ENCODE peak calls at places on chromosomes 16 and 17, in six cellular contexts. S, N, E, M, W and Y are unnamed samples.

GRCh38 chr17:21174719-21175118 is 39.2 kb downstream of the TMEM11 start:
- DNase-seq in S (no peak), M (peak), W (peak), N (no peak), E (no peak), Y (peak)

GRCh38 chr17:45144199-45145034 is 3.9 kb upstream of the HEXIM1 start:
- DNase-seq in M (no peak), W (no peak), S (peak), E (no peak), N (no peak), Y (no peak)

GRCh38 chr16:7423436-7423941 is 90.8 kb downstream of the RBFOX1 start:
- DNase-seq in W (no peak), S (no peak), M (no peak), E (no peak), N (no peak), Y (no peak)

GRCh38 chr17:79685121-79685520 is 45.6 kb upstream of the ENPP7 start:
- DNase-seq in E (no peak), N (no peak), S (no peak), M (no peak), W (no peak), Y (no peak)

GRCh38 chr17:59829217-59830006 is 63.3 kb downstream of the TUBD1 start:
- DNase-seq in N (no peak), W (peak), M (peak), S (no peak), E (peak), Y (peak)

GRCh38 chr17:15943971-15944719 is 785 bp upstream of the ADORA2B start:
- DNase-seq in M (no peak), N (no peak), S (no peak), E (no peak), W (no peak), Y (no peak)

GRCh38 chr17:49434821-49435581 is 20.3 kb upstream of the PHB1 start:
- DNase-seq in W (peak), E (no peak), S (peak), N (no peak), M (peak), Y (no peak)

GRCh38 chr16:49556252-49557069 is 182.9 kb downstream of the C16orf78 start:
- DNase-seq in M (peak), W (peak), S (no peak), N (no peak), E (no peak), Y (peak)

GRCh38 chr16:86044881-86045600 is 146.1 kb downstream of the IRF8 start:
- DNase-seq in S (no peak), N (no peak), M (no peak), W (no peak), E (no peak), Y (no peak)

GRCh38 chr16:57960310-57960709 is 10.6 kb downstream of the CNGB1 start:
- DNase-seq in N (no peak), E (no peak), S (no peak), M (no peak), W (no peak), Y (no peak)

GRCh38 chr16:8847623-8848022 is 21.2 kb downstream of the CARHSP1 start:
- DNase-seq in E (no peak), S (no peak), N (no peak), W (no peak), M (no peak), Y (no peak)

GRCh38 chr16:17343028-17343427 is 127.7 kb downstream of the XYLT1 start:
- DNase-seq in E (no peak), N (no peak), S (no peak), M (no peak), W (no peak), Y (no peak)

GRCh38 chr17:70434536-70435490 is 265.5 kb downstream of the KCNJ2 start:
- DNase-seq in N (no peak), W (no peak), M (peak), S (no peak), E (no peak), Y (no peak)

GRCh38 chr17:50584749-50585148 is 24.2 kb downstream of the CACNA1G start:
- DNase-seq in S (no peak), E (no peak), W (no peak), M (no peak), N (no peak), Y (no peak)

GRCh38 chr16:17031484-17032268 is 439.1 kb downstream of the XYLT1 start:
- DNase-seq in W (no peak), N (no peak), S (no peak), M (no peak), E (no peak), Y (no peak)

GRCh38 chr17:45241315-45242011 is 19.8 kb downstream of the FMNL1 start:
- DNase-seq in W (no peak), S (no peak), E (no peak), N (peak), M (no peak), Y (no peak)

GRCh38 chr16:75196826-75197225 is 10.1 kb downstream of the CTRB2 start:
- DNase-seq in M (no peak), S (peak), W (no peak), E (no peak), N (no peak), Y (no peak)

GRCh38 chr16:50731989-50732589 is 9.8 kb upstream of the CYLD start:
- DNase-seq in S (no peak), N (no peak), W (no peak), M (no peak), E (no peak), Y (no peak)

DNA sequence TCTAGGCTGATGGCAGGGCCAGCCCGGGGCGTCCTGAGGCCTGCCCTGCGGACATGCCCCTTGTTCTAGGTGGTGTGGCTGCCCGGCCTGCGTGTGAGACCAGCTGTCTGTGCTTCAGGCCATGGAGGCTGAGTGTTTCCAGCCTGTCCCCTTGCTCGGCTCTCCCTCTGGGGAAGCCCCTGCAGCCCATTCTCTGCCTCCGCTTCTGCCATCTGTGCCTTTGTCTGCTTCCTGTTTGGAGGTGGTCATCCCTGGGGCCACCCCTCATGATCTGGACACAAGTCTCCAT is 184.7 kb downstream of the SEC14L1 start:
- DNase-seq in E (no peak), W (no peak), M (no peak), S (no peak), N (no peak), Y (no peak)
- H3K4me3 ChIP-seq in E (no peak), W (no peak), M (no peak), S (peak), N (no peak), Y (peak)

DNA sequence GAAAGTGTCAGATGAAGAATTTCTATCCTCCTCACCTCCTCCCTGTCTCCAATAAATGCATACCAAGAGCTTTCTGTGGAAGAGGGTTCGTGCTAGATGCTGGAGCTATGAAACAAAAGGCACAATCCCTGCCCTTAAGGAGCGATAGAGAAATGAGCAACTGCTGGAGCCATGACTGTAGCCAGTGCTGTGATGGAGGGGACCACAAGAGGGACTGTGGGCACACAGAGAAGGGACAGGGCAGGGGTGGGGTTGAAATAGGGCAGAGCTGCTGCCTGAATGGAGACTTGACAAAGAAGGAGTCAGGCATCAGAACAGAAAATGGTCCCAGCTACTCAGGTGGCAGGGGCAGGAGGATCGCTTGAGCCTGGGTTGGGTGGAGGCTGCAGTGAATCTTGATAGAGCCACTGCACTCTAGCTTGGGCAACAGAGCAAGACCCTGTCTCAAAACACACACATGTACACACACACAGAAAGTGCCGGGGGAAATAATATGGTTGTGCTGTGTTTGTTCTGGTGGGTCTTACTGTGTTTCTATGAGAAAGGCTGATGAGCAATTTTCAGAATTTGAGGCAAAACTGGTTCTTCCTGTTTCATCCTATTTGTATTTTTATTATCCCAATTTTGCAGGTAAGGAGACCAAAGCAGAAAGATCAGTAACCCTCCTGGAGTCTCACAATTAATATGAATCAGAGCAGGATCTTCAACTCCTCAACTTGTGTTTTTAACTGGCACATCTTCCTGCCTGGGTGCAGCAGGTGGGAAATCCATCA is 16.5 kb downstream of the TMEM98 start:
- DNase-seq in W (no peak), M (no peak), E (no peak), S (no peak), N (no peak), Y (no peak)
- TF ChIP-seq CTCF in W (no peak), M (no peak), E (no peak), S (no peak), N (no peak), Y (no peak)

DNA sequence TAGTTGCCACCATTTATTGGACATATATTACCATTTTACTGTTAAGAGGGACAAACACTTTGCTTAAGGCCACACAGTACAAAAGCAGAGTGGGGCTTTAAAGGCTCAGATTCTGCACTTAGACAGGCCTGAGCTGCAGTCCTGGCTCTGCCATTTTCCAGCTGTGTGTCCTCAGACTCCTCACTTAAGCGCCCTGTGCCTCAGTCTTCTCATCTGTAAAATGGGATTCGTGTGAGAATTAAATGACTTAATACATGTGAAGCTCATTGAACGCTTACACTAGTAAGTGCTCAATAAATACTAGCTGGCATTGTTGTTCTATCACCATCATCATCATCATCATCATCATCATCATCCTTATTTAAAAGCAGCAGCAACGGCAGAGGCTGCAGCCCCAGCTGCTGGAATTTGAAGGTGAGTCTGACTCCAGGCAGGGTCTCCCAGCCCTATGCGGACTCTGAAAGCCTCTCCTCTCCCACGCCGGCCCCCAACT is 445 bp upstream of the CACNG5 start:
- DNase-seq in E (no peak), S (no peak), N (no peak), M (no peak), W (no peak), Y (no peak)
- H3K4me3 ChIP-seq in E (no peak), S (no peak), N (no peak), M (no peak), W (no peak), Y (no peak)

GRCh38 chr17:31509805-31510177 is 118.3 kb downstream of the RAB11FIP4 start:
- DNase-seq in M (no peak), N (no peak), S (no peak), E (no peak), W (no peak), Y (no peak)

GRCh38 chr17:31506517-31506916 is 115.0 kb downstream of the RAB11FIP4 start:
- DNase-seq in E (no peak), W (no peak), S (no peak), N (no peak), M (no peak), Y (no peak)

GRCh38 chr17:31509095-31509804 is 117.8 kb downstream of the RAB11FIP4 start:
- DNase-seq in W (no peak), S (no peak), M (no peak), N (no peak), E (no peak), Y (no peak)

GRCh38 chr17:31510273-31511175 is 119.0 kb downstream of the RAB11FIP4 start:
- DNase-seq in N (no peak), M (no peak), S (no peak), E (no peak), W (no peak), Y (no peak)

DNA sequence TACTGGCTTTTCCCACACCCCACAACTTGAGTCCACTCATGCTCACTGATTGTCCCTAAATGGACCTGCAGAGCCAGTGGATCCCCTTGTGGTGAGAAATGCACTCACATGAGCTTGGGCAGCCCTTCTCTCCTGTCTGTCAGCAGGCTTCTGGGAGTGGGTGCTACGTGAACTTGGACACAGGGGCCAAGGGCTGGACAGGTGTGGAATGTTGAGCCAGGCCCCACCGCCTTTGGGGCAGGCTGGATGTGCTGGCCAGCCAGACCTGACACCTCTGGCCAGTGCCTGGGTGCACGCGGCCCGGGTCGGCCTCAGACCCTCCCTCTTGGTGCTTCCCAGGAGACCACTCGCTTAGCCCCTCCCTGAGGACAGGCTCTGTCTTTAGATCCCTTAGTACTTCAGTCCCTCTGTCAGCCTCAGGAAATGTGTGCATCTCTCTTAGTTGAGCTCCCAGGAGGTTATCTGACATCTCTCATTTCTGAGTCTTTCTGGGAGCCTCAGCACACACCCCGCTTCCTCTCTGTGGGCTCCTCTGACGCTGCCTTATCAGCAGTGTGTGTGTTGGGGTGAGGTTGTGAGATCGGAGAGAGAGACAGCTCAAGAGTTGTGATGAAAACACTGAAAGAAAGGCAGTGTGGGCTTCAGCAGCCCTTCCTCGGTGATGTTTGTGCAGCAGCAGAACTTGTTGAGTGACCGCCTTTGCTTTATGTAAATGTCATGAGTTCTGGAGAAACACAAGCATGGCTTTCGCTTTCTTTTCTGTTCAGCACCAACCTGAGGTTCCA is 117.0 kb downstream of the RAB11FIP4 start:
- DNase-seq in W (no peak), M (no peak), N (no peak), E (no peak), S (no peak), Y (no peak)
- TF ChIP-seq CTCF in W (peak), M (no peak), N (no peak), E (no peak), S (no peak), Y (peak)

GRCh38 chr17:76709077-76709950 is 1.5 kb downstream of the MXRA7 start:
- DNase-seq in W (peak), S (peak), M (no peak), E (peak), N (peak), Y (peak)

GRCh38 chr17:76714336-76714735 is 3.6 kb upstream of the MXRA7 start:
- DNase-seq in N (no peak), E (no peak), S (no peak), W (no peak), M (no peak), Y (no peak)

GRCh38 chr17:76713765-76714164 is 3.0 kb upstream of the MXRA7 start:
- DNase-seq in W (no peak), N (no peak), E (no peak), S (no peak), M (no peak), Y (no peak)

GRCh38 chr17:76707985-76708807 is 2.6 kb downstream of the MXRA7 start:
- DNase-seq in M (no peak), S (no peak), N (no peak), W (peak), E (no peak), Y (no peak)

GRCh38 chr17:76710863-76711611 is at the start of gene MXRA7:
- DNase-seq in W (peak), M (peak), E (no peak), S (peak), N (peak), Y (no peak)
- H3K4me3 ChIP-seq in W (peak), M (peak), E (peak), S (peak), N (peak), Y (peak)

DNA sequence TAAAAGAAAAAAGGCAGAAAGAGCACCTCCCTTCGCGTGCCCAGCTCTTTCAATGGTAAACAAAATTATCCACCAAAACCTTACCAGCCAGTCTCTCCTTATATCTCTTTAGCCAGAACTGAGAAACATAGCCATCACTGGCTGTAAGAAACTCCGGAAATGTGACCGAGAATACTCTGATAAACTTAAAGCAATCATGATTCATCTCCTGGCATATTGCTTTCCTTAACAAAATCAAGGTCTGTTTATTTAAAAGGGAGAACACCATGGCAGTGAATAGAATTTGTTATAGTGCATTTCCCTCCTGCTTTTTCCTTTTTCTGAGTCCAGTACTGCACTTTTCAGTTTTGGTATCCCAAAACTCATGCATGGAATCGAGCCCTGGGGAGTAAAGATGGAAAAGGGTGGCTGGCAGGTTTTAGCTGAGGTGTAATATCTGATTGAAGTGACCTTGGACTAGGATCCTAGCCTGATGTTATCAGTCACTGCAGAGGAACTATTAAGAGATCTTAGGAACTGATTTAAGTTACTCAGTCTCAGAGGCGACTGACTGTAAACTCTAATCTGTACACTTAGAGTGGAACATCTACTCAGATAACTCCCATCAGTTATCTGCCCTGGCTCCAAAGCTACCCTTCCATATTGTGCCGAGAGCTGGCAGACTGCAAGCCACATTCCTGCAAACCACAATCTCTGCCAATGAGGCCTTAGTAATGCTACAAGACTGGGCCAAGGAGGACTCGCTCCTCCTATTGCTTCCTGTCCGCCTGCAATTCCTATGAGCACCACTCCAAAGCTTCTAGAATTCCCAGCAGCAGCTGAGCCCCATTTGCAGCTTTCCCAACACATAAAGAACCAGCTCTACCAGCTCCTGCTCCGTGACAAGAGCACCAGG is 7.4 kb upstream of the COX10 start:
- DNase-seq in S (no peak), N (peak), M (peak), E (peak), W (peak), Y (peak)
- TF ChIP-seq CTCF in S (no peak), N (no peak), M (no peak), E (peak), W (peak), Y (no peak)